ENCODE peak calls at places on chromosomes 13 and 19, in seven cellular contexts. One of them, this sample, is unnamed.

GRCh38 chr13:34654682-34655081 is 287.4 kb upstream of the NBEA start:
- DNase-seq in CD8-positive, alpha-beta memory T cell: no peak
- DNase-seq in activated CD4-positive, alpha-beta memory T cell treated with anti-CD3 and anti-CD28 coated beads, Interleukin-2, amount 10 ng/mL, durations not matched to agents 7 days and 5 days: no peak
- DNase-seq in activated CD8-positive, alpha-beta memory T cell treated with anti-CD3 and anti-CD28 coated beads for 1 hour: no peak
- DNase-seq in A549: no peak
- DNase-seq in kidney: no peak
- DNase-seq in substantia nigra: no peak
- DNase-seq in this sample: no peak

GRCh38 chr19:6772028-6772865 is at the start of gene VAV1:
- DNase-seq in kidney: peak
- DNase-seq in A549: no peak
- DNase-seq in CD8-positive, alpha-beta memory T cell: peak
- DNase-seq in substantia nigra: no peak
- DNase-seq in activated CD4-positive, alpha-beta memory T cell treated with anti-CD3 and anti-CD28 coated beads, Interleukin-2, amount 10 ng/mL, durations not matched to agents 7 days and 5 days: peak
- DNase-seq in activated CD8-positive, alpha-beta memory T cell treated with anti-CD3 and anti-CD28 coated beads for 1 hour: peak
- DNase-seq in this sample: peak

GRCh38 chr19:2970201-2970838 is 7.0 kb upstream of the TLE6 start:
- DNase-seq in activated CD4-positive, alpha-beta memory T cell treated with anti-CD3 and anti-CD28 coated beads, Interleukin-2, amount 10 ng/mL, durations not matched to agents 7 days and 5 days: no peak
- DNase-seq in CD8-positive, alpha-beta memory T cell: no peak
- DNase-seq in activated CD8-positive, alpha-beta memory T cell treated with anti-CD3 and anti-CD28 coated beads for 1 hour: no peak
- DNase-seq in substantia nigra: no peak
- DNase-seq in A549: no peak
- DNase-seq in kidney: no peak
- DNase-seq in this sample: peak

GRCh38 chr19:39481229-39481545 is 549 bp downstream of the TIMM50 start:
- DNase-seq in kidney: no peak
- DNase-seq in A549: no peak
- DNase-seq in activated CD8-positive, alpha-beta memory T cell treated with anti-CD3 and anti-CD28 coated beads for 1 hour: no peak
- DNase-seq in activated CD4-positive, alpha-beta memory T cell treated with anti-CD3 and anti-CD28 coated beads, Interleukin-2, amount 10 ng/mL, durations not matched to agents 7 days and 5 days: no peak
- DNase-seq in substantia nigra: no peak
- DNase-seq in CD8-positive, alpha-beta memory T cell: no peak
- DNase-seq in this sample: no peak

GRCh38 chr13:31904941-31905824 is 126.4 kb upstream of the FRY start:
- DNase-seq in kidney: no peak
- DNase-seq in activated CD8-positive, alpha-beta memory T cell treated with anti-CD3 and anti-CD28 coated beads for 1 hour: no peak
- DNase-seq in CD8-positive, alpha-beta memory T cell: no peak
- DNase-seq in activated CD4-positive, alpha-beta memory T cell treated with anti-CD3 and anti-CD28 coated beads, Interleukin-2, amount 10 ng/mL, durations not matched to agents 7 days and 5 days: no peak
- DNase-seq in substantia nigra: no peak
- DNase-seq in A549: no peak
- DNase-seq in this sample: no peak

GRCh38 chr13:113835461-113836274 is 28.2 kb downstream of the GAS6 start:
- DNase-seq in activated CD8-positive, alpha-beta memory T cell treated with anti-CD3 and anti-CD28 coated beads for 1 hour: no peak
- DNase-seq in activated CD4-positive, alpha-beta memory T cell treated with anti-CD3 and anti-CD28 coated beads, Interleukin-2, amount 10 ng/mL, durations not matched to agents 7 days and 5 days: no peak
- DNase-seq in kidney: peak
- DNase-seq in substantia nigra: no peak
- DNase-seq in CD8-positive, alpha-beta memory T cell: no peak
- DNase-seq in A549: no peak
- DNase-seq in this sample: peak

GRCh38 chr13:112826565-112826964 is 136.7 kb downstream of the ATP11A start:
- DNase-seq in substantia nigra: no peak
- DNase-seq in kidney: no peak
- DNase-seq in CD8-positive, alpha-beta memory T cell: no peak
- DNase-seq in activated CD8-positive, alpha-beta memory T cell treated with anti-CD3 and anti-CD28 coated beads for 1 hour: no peak
- DNase-seq in activated CD4-positive, alpha-beta memory T cell treated with anti-CD3 and anti-CD28 coated beads, Interleukin-2, amount 10 ng/mL, durations not matched to agents 7 days and 5 days: no peak
- DNase-seq in A549: no peak
- DNase-seq in this sample: no peak

GRCh38 chr13:107124129-107124718 is 556.3 kb upstream of the ARGLU1 start:
- DNase-seq in activated CD4-positive, alpha-beta memory T cell treated with anti-CD3 and anti-CD28 coated beads, Interleukin-2, amount 10 ng/mL, durations not matched to agents 7 days and 5 days: no peak
- DNase-seq in activated CD8-positive, alpha-beta memory T cell treated with anti-CD3 and anti-CD28 coated beads for 1 hour: no peak
- DNase-seq in kidney: no peak
- DNase-seq in CD8-positive, alpha-beta memory T cell: no peak
- DNase-seq in A549: peak
- DNase-seq in substantia nigra: no peak
- DNase-seq in this sample: no peak

GRCh38 chr13:92807343-92807742 is 419.3 kb upstream of the GPC6 start:
- DNase-seq in CD8-positive, alpha-beta memory T cell: no peak
- DNase-seq in kidney: no peak
- DNase-seq in A549: no peak
- DNase-seq in activated CD4-positive, alpha-beta memory T cell treated with anti-CD3 and anti-CD28 coated beads, Interleukin-2, amount 10 ng/mL, durations not matched to agents 7 days and 5 days: no peak
- DNase-seq in activated CD8-positive, alpha-beta memory T cell treated with anti-CD3 and anti-CD28 coated beads for 1 hour: no peak
- DNase-seq in substantia nigra: no peak
- DNase-seq in this sample: no peak

GRCh38 chr19:6572217-6572616 is 18.7 kb downstream of the CD70 start:
- DNase-seq in CD8-positive, alpha-beta memory T cell: no peak
- DNase-seq in activated CD4-positive, alpha-beta memory T cell treated with anti-CD3 and anti-CD28 coated beads, Interleukin-2, amount 10 ng/mL, durations not matched to agents 7 days and 5 days: no peak
- DNase-seq in kidney: no peak
- DNase-seq in activated CD8-positive, alpha-beta memory T cell treated with anti-CD3 and anti-CD28 coated beads for 1 hour: no peak
- DNase-seq in substantia nigra: peak
- DNase-seq in A549: no peak
- DNase-seq in this sample: peak

GRCh38 chr13:108070491-108070890 is 144.8 kb downstream of the LIG4 start:
- DNase-seq in activated CD4-positive, alpha-beta memory T cell treated with anti-CD3 and anti-CD28 coated beads, Interleukin-2, amount 10 ng/mL, durations not matched to agents 7 days and 5 days: no peak
- DNase-seq in substantia nigra: no peak
- DNase-seq in activated CD8-positive, alpha-beta memory T cell treated with anti-CD3 and anti-CD28 coated beads for 1 hour: no peak
- DNase-seq in CD8-positive, alpha-beta memory T cell: no peak
- DNase-seq in A549: no peak
- DNase-seq in kidney: no peak
- DNase-seq in this sample: no peak

GRCh38 chr19:44131955-44132354 is 9.4 kb upstream of the ZNF234 start:
- DNase-seq in activated CD8-positive, alpha-beta memory T cell treated with anti-CD3 and anti-CD28 coated beads for 1 hour: no peak
- DNase-seq in substantia nigra: no peak
- DNase-seq in activated CD4-positive, alpha-beta memory T cell treated with anti-CD3 and anti-CD28 coated beads, Interleukin-2, amount 10 ng/mL, durations not matched to agents 7 days and 5 days: no peak
- DNase-seq in A549: no peak
- DNase-seq in CD8-positive, alpha-beta memory T cell: no peak
- DNase-seq in kidney: no peak
- DNase-seq in this sample: no peak

GRCh38 chr13:31742102-31742695 is 2.9 kb downstream of the RXFP2 start:
- DNase-seq in substantia nigra: no peak
- DNase-seq in activated CD4-positive, alpha-beta memory T cell treated with anti-CD3 and anti-CD28 coated beads, Interleukin-2, amount 10 ng/mL, durations not matched to agents 7 days and 5 days: peak
- DNase-seq in A549: peak
- DNase-seq in activated CD8-positive, alpha-beta memory T cell treated with anti-CD3 and anti-CD28 coated beads for 1 hour: peak
- DNase-seq in CD8-positive, alpha-beta memory T cell: peak
- DNase-seq in kidney: peak
- DNase-seq in this sample: no peak

GRCh38 chr19:1574354-1574753 is 6.2 kb upstream of the MEX3D start:
- DNase-seq in activated CD8-positive, alpha-beta memory T cell treated with anti-CD3 and anti-CD28 coated beads for 1 hour: no peak
- DNase-seq in activated CD4-positive, alpha-beta memory T cell treated with anti-CD3 and anti-CD28 coated beads, Interleukin-2, amount 10 ng/mL, durations not matched to agents 7 days and 5 days: no peak
- DNase-seq in A549: no peak
- DNase-seq in CD8-positive, alpha-beta memory T cell: no peak
- DNase-seq in kidney: no peak
- DNase-seq in substantia nigra: no peak
- DNase-seq in this sample: no peak

GRCh38 chr19:40598918-40599307 is 2.3 kb upstream of the LTBP4 start:
- DNase-seq in kidney: peak
- DNase-seq in activated CD8-positive, alpha-beta memory T cell treated with anti-CD3 and anti-CD28 coated beads for 1 hour: no peak
- DNase-seq in substantia nigra: no peak
- DNase-seq in CD8-positive, alpha-beta memory T cell: peak
- DNase-seq in A549: no peak
- DNase-seq in activated CD4-positive, alpha-beta memory T cell treated with anti-CD3 and anti-CD28 coated beads, Interleukin-2, amount 10 ng/mL, durations not matched to agents 7 days and 5 days: no peak
- DNase-seq in this sample: no peak

GRCh38 chr13:44842158-44842557 is 147.1 kb downstream of the NUFIP1 start:
- DNase-seq in A549: no peak
- DNase-seq in activated CD4-positive, alpha-beta memory T cell treated with anti-CD3 and anti-CD28 coated beads, Interleukin-2, amount 10 ng/mL, durations not matched to agents 7 days and 5 days: no peak
- DNase-seq in substantia nigra: no peak
- DNase-seq in kidney: no peak
- DNase-seq in activated CD8-positive, alpha-beta memory T cell treated with anti-CD3 and anti-CD28 coated beads for 1 hour: no peak
- DNase-seq in CD8-positive, alpha-beta memory T cell: no peak
- DNase-seq in this sample: no peak

GRCh38 chr19:3979674-3980352 is 5.5 kb downstream of the EEF2 start:
- DNase-seq in CD8-positive, alpha-beta memory T cell: no peak
- DNase-seq in substantia nigra: no peak
- DNase-seq in kidney: no peak
- DNase-seq in A549: no peak
- DNase-seq in activated CD4-positive, alpha-beta memory T cell treated with anti-CD3 and anti-CD28 coated beads, Interleukin-2, amount 10 ng/mL, durations not matched to agents 7 days and 5 days: no peak
- DNase-seq in activated CD8-positive, alpha-beta memory T cell treated with anti-CD3 and anti-CD28 coated beads for 1 hour: no peak
- DNase-seq in this sample: no peak

GRCh38 chr13:101139076-101139475 is 277.2 kb downstream of the NALCN start:
- DNase-seq in activated CD8-positive, alpha-beta memory T cell treated with anti-CD3 and anti-CD28 coated beads for 1 hour: no peak
- DNase-seq in activated CD4-positive, alpha-beta memory T cell treated with anti-CD3 and anti-CD28 coated beads, Interleukin-2, amount 10 ng/mL, durations not matched to agents 7 days and 5 days: no peak
- DNase-seq in kidney: no peak
- DNase-seq in A549: no peak
- DNase-seq in CD8-positive, alpha-beta memory T cell: no peak
- DNase-seq in substantia nigra: no peak
- DNase-seq in this sample: no peak

GRCh38 chr19:46700704-46701103 is 16.2 kb downstream of the PRKD2 start:
- DNase-seq in A549: no peak
- DNase-seq in CD8-positive, alpha-beta memory T cell: no peak
- DNase-seq in activated CD4-positive, alpha-beta memory T cell treated with anti-CD3 and anti-CD28 coated beads, Interleukin-2, amount 10 ng/mL, durations not matched to agents 7 days and 5 days: no peak
- DNase-seq in kidney: no peak
- DNase-seq in activated CD8-positive, alpha-beta memory T cell treated with anti-CD3 and anti-CD28 coated beads for 1 hour: no peak
- DNase-seq in substantia nigra: no peak
- DNase-seq in this sample: no peak

GRCh38 chr13:73598021-73598712 is 536.0 kb downstream of the KLF12 start:
- DNase-seq in A549: peak
- DNase-seq in CD8-positive, alpha-beta memory T cell: no peak
- DNase-seq in activated CD4-positive, alpha-beta memory T cell treated with anti-CD3 and anti-CD28 coated beads, Interleukin-2, amount 10 ng/mL, durations not matched to agents 7 days and 5 days: no peak
- DNase-seq in substantia nigra: no peak
- DNase-seq in activated CD8-positive, alpha-beta memory T cell treated with anti-CD3 and anti-CD28 coated beads for 1 hour: no peak
- DNase-seq in kidney: no peak
- DNase-seq in this sample: no peak

GRCh38 chr19:30686252-30686762 is 314.1 kb downstream of the ZNF536 start:
- DNase-seq in substantia nigra: no peak
- DNase-seq in kidney: peak
- DNase-seq in CD8-positive, alpha-beta memory T cell: no peak
- DNase-seq in activated CD4-positive, alpha-beta memory T cell treated with anti-CD3 and anti-CD28 coated beads, Interleukin-2, amount 10 ng/mL, durations not matched to agents 7 days and 5 days: no peak
- DNase-seq in activated CD8-positive, alpha-beta memory T cell treated with anti-CD3 and anti-CD28 coated beads for 1 hour: no peak
- DNase-seq in A549: no peak
- DNase-seq in this sample: no peak

GRCh38 chr13:105278797-105279425 is 1256.6 kb downstream of the EFNB2 start:
- DNase-seq in activated CD4-positive, alpha-beta memory T cell treated with anti-CD3 and anti-CD28 coated beads, Interleukin-2, amount 10 ng/mL, durations not matched to agents 7 days and 5 days: no peak
- DNase-seq in substantia nigra: no peak
- DNase-seq in kidney: no peak
- DNase-seq in activated CD8-positive, alpha-beta memory T cell treated with anti-CD3 and anti-CD28 coated beads for 1 hour: no peak
- DNase-seq in CD8-positive, alpha-beta memory T cell: no peak
- DNase-seq in A549: no peak
- DNase-seq in this sample: no peak

GRCh38 chr19:7426986-7427385 is 61.8 kb downstream of the PEX11G start:
- DNase-seq in kidney: no peak
- DNase-seq in activated CD4-positive, alpha-beta memory T cell treated with anti-CD3 and anti-CD28 coated beads, Interleukin-2, amount 10 ng/mL, durations not matched to agents 7 days and 5 days: peak
- DNase-seq in substantia nigra: no peak
- DNase-seq in CD8-positive, alpha-beta memory T cell: peak
- DNase-seq in activated CD8-positive, alpha-beta memory T cell treated with anti-CD3 and anti-CD28 coated beads for 1 hour: no peak
- DNase-seq in A549: no peak
- DNase-seq in this sample: no peak

GRCh38 chr13:26964278-26965057 is 203.9 kb upstream of the GPR12 start:
- DNase-seq in kidney: no peak
- DNase-seq in activated CD4-positive, alpha-beta memory T cell treated with anti-CD3 and anti-CD28 coated beads, Interleukin-2, amount 10 ng/mL, durations not matched to agents 7 days and 5 days: no peak
- DNase-seq in A549: no peak
- DNase-seq in CD8-positive, alpha-beta memory T cell: no peak
- DNase-seq in substantia nigra: no peak
- DNase-seq in activated CD8-positive, alpha-beta memory T cell treated with anti-CD3 and anti-CD28 coated beads for 1 hour: no peak
- DNase-seq in this sample: peak

GRCh38 chr13:29607465-29607864 is 12.0 kb upstream of the SLC7A1 start:
- DNase-seq in substantia nigra: no peak
- DNase-seq in kidney: no peak
- DNase-seq in activated CD4-positive, alpha-beta memory T cell treated with anti-CD3 and anti-CD28 coated beads, Interleukin-2, amount 10 ng/mL, durations not matched to agents 7 days and 5 days: no peak
- DNase-seq in activated CD8-positive, alpha-beta memory T cell treated with anti-CD3 and anti-CD28 coated beads for 1 hour: no peak
- DNase-seq in A549: no peak
- DNase-seq in CD8-positive, alpha-beta memory T cell: no peak
- DNase-seq in this sample: no peak

GRCh38 chr13:111572956-111573355 is 252.5 kb downstream of the TEX29 start:
- DNase-seq in substantia nigra: no peak
- DNase-seq in kidney: peak
- DNase-seq in activated CD8-positive, alpha-beta memory T cell treated with anti-CD3 and anti-CD28 coated beads for 1 hour: no peak
- DNase-seq in A549: no peak
- DNase-seq in activated CD4-positive, alpha-beta memory T cell treated with anti-CD3 and anti-CD28 coated beads, Interleukin-2, amount 10 ng/mL, durations not matched to agents 7 days and 5 days: no peak
- DNase-seq in CD8-positive, alpha-beta memory T cell: no peak
- DNase-seq in this sample: no peak

GRCh38 chr19:10093295-10094186 is 7.4 kb downstream of the SHFL start:
- DNase-seq in kidney: peak
- DNase-seq in A549: no peak
- DNase-seq in substantia nigra: no peak
- DNase-seq in activated CD8-positive, alpha-beta memory T cell treated with anti-CD3 and anti-CD28 coated beads for 1 hour: no peak
- DNase-seq in activated CD4-positive, alpha-beta memory T cell treated with anti-CD3 and anti-CD28 coated beads, Interleukin-2, amount 10 ng/mL, durations not matched to agents 7 days and 5 days: no peak
- DNase-seq in CD8-positive, alpha-beta memory T cell: no peak
- DNase-seq in this sample: no peak

GRCh38 chr13:114027046-114027760 is 53.3 kb upstream of the C13orf46 start:
- DNase-seq in kidney: peak
- DNase-seq in substantia nigra: no peak
- DNase-seq in activated CD4-positive, alpha-beta memory T cell treated with anti-CD3 and anti-CD28 coated beads, Interleukin-2, amount 10 ng/mL, durations not matched to agents 7 days and 5 days: no peak
- DNase-seq in A549: no peak
- DNase-seq in activated CD8-positive, alpha-beta memory T cell treated with anti-CD3 and anti-CD28 coated beads for 1 hour: no peak
- DNase-seq in CD8-positive, alpha-beta memory T cell: no peak
- DNase-seq in this sample: no peak

GRCh38 chr19:9828551-9829063 is 889 bp downstream of the UBL5 start:
- DNase-seq in A549: no peak
- DNase-seq in kidney: no peak
- DNase-seq in CD8-positive, alpha-beta memory T cell: no peak
- DNase-seq in activated CD8-positive, alpha-beta memory T cell treated with anti-CD3 and anti-CD28 coated beads for 1 hour: no peak
- DNase-seq in substantia nigra: no peak
- DNase-seq in activated CD4-positive, alpha-beta memory T cell treated with anti-CD3 and anti-CD28 coated beads, Interleukin-2, amount 10 ng/mL, durations not matched to agents 7 days and 5 days: no peak
- DNase-seq in this sample: no peak

GRCh38 chr19:7833225-7834156 is 3.5 kb downstream of the EVI5L start:
- DNase-seq in kidney: peak
- DNase-seq in CD8-positive, alpha-beta memory T cell: no peak
- DNase-seq in activated CD4-positive, alpha-beta memory T cell treated with anti-CD3 and anti-CD28 coated beads, Interleukin-2, amount 10 ng/mL, durations not matched to agents 7 days and 5 days: no peak
- DNase-seq in activated CD8-positive, alpha-beta memory T cell treated with anti-CD3 and anti-CD28 coated beads for 1 hour: no peak
- DNase-seq in substantia nigra: no peak
- DNase-seq in A549: no peak
- DNase-seq in this sample: peak

GRCh38 chr13:46666727-46667456 is 113.9 kb downstream of the LRCH1 start:
- DNase-seq in kidney: no peak
- DNase-seq in CD8-positive, alpha-beta memory T cell: no peak
- DNase-seq in activated CD4-positive, alpha-beta memory T cell treated with anti-CD3 and anti-CD28 coated beads, Interleukin-2, amount 10 ng/mL, durations not matched to agents 7 days and 5 days: no peak
- DNase-seq in activated CD8-positive, alpha-beta memory T cell treated with anti-CD3 and anti-CD28 coated beads for 1 hour: no peak
- DNase-seq in A549: no peak
- DNase-seq in substantia nigra: no peak
- DNase-seq in this sample: no peak

GRCh38 chr19:45515081-45515624 is 7.9 kb downstream of the VASP start:
- DNase-seq in A549: no peak
- DNase-seq in kidney: no peak
- DNase-seq in CD8-positive, alpha-beta memory T cell: peak
- DNase-seq in substantia nigra: no peak
- DNase-seq in activated CD8-positive, alpha-beta memory T cell treated with anti-CD3 and anti-CD28 coated beads for 1 hour: no peak
- DNase-seq in activated CD4-positive, alpha-beta memory T cell treated with anti-CD3 and anti-CD28 coated beads, Interleukin-2, amount 10 ng/mL, durations not matched to agents 7 days and 5 days: peak
- DNase-seq in this sample: peak

GRCh38 chr13:100196380-100196779 is 107.5 kb downstream of the PCCA start:
- DNase-seq in activated CD8-positive, alpha-beta memory T cell treated with anti-CD3 and anti-CD28 coated beads for 1 hour: no peak
- DNase-seq in CD8-positive, alpha-beta memory T cell: no peak
- DNase-seq in substantia nigra: no peak
- DNase-seq in kidney: no peak
- DNase-seq in activated CD4-positive, alpha-beta memory T cell treated with anti-CD3 and anti-CD28 coated beads, Interleukin-2, amount 10 ng/mL, durations not matched to agents 7 days and 5 days: no peak
- DNase-seq in A549: no peak
- DNase-seq in this sample: no peak

GRCh38 chr13:38868870-38869269 is 121.8 kb downstream of the STOML3 start:
- DNase-seq in activated CD8-positive, alpha-beta memory T cell treated with anti-CD3 and anti-CD28 coated beads for 1 hour: no peak
- DNase-seq in CD8-positive, alpha-beta memory T cell: no peak
- DNase-seq in kidney: no peak
- DNase-seq in A549: no peak
- DNase-seq in substantia nigra: no peak
- DNase-seq in activated CD4-positive, alpha-beta memory T cell treated with anti-CD3 and anti-CD28 coated beads, Interleukin-2, amount 10 ng/mL, durations not matched to agents 7 days and 5 days: no peak
- DNase-seq in this sample: no peak

GRCh38 chr19:2096543-2097329 is at the start of gene IZUMO4:
- DNase-seq in CD8-positive, alpha-beta memory T cell: peak
- DNase-seq in substantia nigra: peak
- DNase-seq in A549: peak
- DNase-seq in activated CD4-positive, alpha-beta memory T cell treated with anti-CD3 and anti-CD28 coated beads, Interleukin-2, amount 10 ng/mL, durations not matched to agents 7 days and 5 days: peak
- DNase-seq in kidney: peak
- DNase-seq in activated CD8-positive, alpha-beta memory T cell treated with anti-CD3 and anti-CD28 coated beads for 1 hour: peak
- DNase-seq in this sample: peak

GRCh38 chr13:95367309-95367843 is 66.1 kb upstream of the ABCC4 start:
- DNase-seq in kidney: no peak
- DNase-seq in activated CD8-positive, alpha-beta memory T cell treated with anti-CD3 and anti-CD28 coated beads for 1 hour: no peak
- DNase-seq in A549: no peak
- DNase-seq in CD8-positive, alpha-beta memory T cell: no peak
- DNase-seq in substantia nigra: no peak
- DNase-seq in activated CD4-positive, alpha-beta memory T cell treated with anti-CD3 and anti-CD28 coated beads, Interleukin-2, amount 10 ng/mL, durations not matched to agents 7 days and 5 days: no peak
- DNase-seq in this sample: no peak

GRCh38 chr19:42267644-42268141 is 1.4 kb upstream of the CIC start:
- DNase-seq in substantia nigra: no peak
- DNase-seq in A549: no peak
- DNase-seq in activated CD4-positive, alpha-beta memory T cell treated with anti-CD3 and anti-CD28 coated beads, Interleukin-2, amount 10 ng/mL, durations not matched to agents 7 days and 5 days: no peak
- DNase-seq in activated CD8-positive, alpha-beta memory T cell treated with anti-CD3 and anti-CD28 coated beads for 1 hour: no peak
- DNase-seq in CD8-positive, alpha-beta memory T cell: no peak
- DNase-seq in kidney: peak
- DNase-seq in this sample: no peak

GRCh38 chr13:95420501-95420900 is 119.2 kb upstream of the ABCC4 start:
- DNase-seq in activated CD4-positive, alpha-beta memory T cell treated with anti-CD3 and anti-CD28 coated beads, Interleukin-2, amount 10 ng/mL, durations not matched to agents 7 days and 5 days: no peak
- DNase-seq in activated CD8-positive, alpha-beta memory T cell treated with anti-CD3 and anti-CD28 coated beads for 1 hour: no peak
- DNase-seq in kidney: no peak
- DNase-seq in A549: no peak
- DNase-seq in CD8-positive, alpha-beta memory T cell: no peak
- DNase-seq in substantia nigra: no peak
- DNase-seq in this sample: no peak

This sample was measured in left lung.